ENCODE peak calls at places on chromosomes 5 and 9, in ten cellular contexts. One of them, this sample, is unnamed.

GRCh38 chr9:87445646-87446045 is 52.0 kb upstream of the DAPK1 start:
- DNase-seq in GM06990: peak
- DNase-seq in GM20000: peak
- DNase-seq in fibroblast of lung: peak
- DNase-seq in neural crest cell: peak
- DNase-seq in fibroblast of pulmonary artery: peak
- DNase-seq in AG09309: no peak
- DNase-seq in adrenal gland: no peak
- DNase-seq in AG10803: peak
- DNase-seq in brain microvascular endothelial cell: peak
- DNase-seq in this sample: no peak

GRCh38 chr5:71471193-71471592 is 15.7 kb downstream of the BDP1 start:
- DNase-seq in GM20000: no peak
- DNase-seq in fibroblast of pulmonary artery: peak
- DNase-seq in GM06990: no peak
- DNase-seq in fibroblast of lung: peak
- DNase-seq in adrenal gland: peak
- DNase-seq in neural crest cell: no peak
- DNase-seq in AG10803: peak
- DNase-seq in AG09309: no peak
- DNase-seq in brain microvascular endothelial cell: peak
- DNase-seq in this sample: no peak

GRCh38 chr9:16335788-16336580 is 534.5 kb downstream of the BNC2 start:
- DNase-seq in AG10803: peak
- DNase-seq in brain microvascular endothelial cell: peak
- DNase-seq in fibroblast of lung: peak
- DNase-seq in GM06990: no peak
- DNase-seq in adrenal gland: peak
- DNase-seq in fibroblast of pulmonary artery: peak
- DNase-seq in neural crest cell: no peak
- DNase-seq in AG09309: peak
- DNase-seq in GM20000: no peak
- DNase-seq in this sample: no peak

GRCh38 chr9:35716236-35716635 is 15.8 kb downstream of the TLN1 start:
- DNase-seq in neural crest cell: no peak
- DNase-seq in adrenal gland: no peak
- DNase-seq in AG10803: peak
- DNase-seq in fibroblast of pulmonary artery: no peak
- DNase-seq in GM06990: no peak
- DNase-seq in brain microvascular endothelial cell: no peak
- DNase-seq in fibroblast of lung: no peak
- DNase-seq in AG09309: no peak
- DNase-seq in GM20000: no peak
- DNase-seq in this sample: no peak

GRCh38 chr9:7095054-7095453 is 337.3 kb downstream of the KDM4C start:
- DNase-seq in adrenal gland: no peak
- DNase-seq in neural crest cell: no peak
- DNase-seq in GM06990: peak
- DNase-seq in AG09309: no peak
- DNase-seq in GM20000: peak
- DNase-seq in AG10803: no peak
- DNase-seq in fibroblast of lung: no peak
- DNase-seq in fibroblast of pulmonary artery: no peak
- DNase-seq in brain microvascular endothelial cell: no peak
- DNase-seq in this sample: no peak

GRCh38 chr5:91151947-91152346 is 231.2 kb downstream of the ARRDC3 start:
- DNase-seq in fibroblast of lung: peak
- DNase-seq in GM20000: no peak
- DNase-seq in AG10803: peak
- DNase-seq in adrenal gland: peak
- DNase-seq in GM06990: no peak
- DNase-seq in AG09309: peak
- DNase-seq in fibroblast of pulmonary artery: peak
- DNase-seq in brain microvascular endothelial cell: peak
- DNase-seq in neural crest cell: no peak
- DNase-seq in this sample: no peak

GRCh38 chr9:127578952-127579853 is 32.9 kb upstream of the STXBP1 start:
- DNase-seq in neural crest cell: no peak
- DNase-seq in AG10803: peak
- DNase-seq in GM20000: peak
- DNase-seq in brain microvascular endothelial cell: peak
- DNase-seq in fibroblast of lung: peak
- DNase-seq in AG09309: peak
- DNase-seq in fibroblast of pulmonary artery: peak
- DNase-seq in adrenal gland: peak
- DNase-seq in GM06990: peak
- DNase-seq in this sample: no peak

GRCh38 chr9:1018121-1018520 is 32.0 kb upstream of the DMRT2 start:
- DNase-seq in adrenal gland: no peak
- DNase-seq in GM06990: no peak
- DNase-seq in fibroblast of pulmonary artery: peak
- DNase-seq in brain microvascular endothelial cell: no peak
- DNase-seq in GM20000: no peak
- DNase-seq in fibroblast of lung: no peak
- DNase-seq in AG10803: peak
- DNase-seq in neural crest cell: no peak
- DNase-seq in AG09309: no peak
- DNase-seq in this sample: no peak

GRCh38 chr5:72005676-72006075 is 101.6 kb upstream of the MAP1B start:
- DNase-seq in GM06990: no peak
- DNase-seq in brain microvascular endothelial cell: no peak
- DNase-seq in AG09309: no peak
- DNase-seq in neural crest cell: no peak
- DNase-seq in fibroblast of pulmonary artery: no peak
- DNase-seq in fibroblast of lung: no peak
- DNase-seq in AG10803: no peak
- DNase-seq in GM20000: no peak
- DNase-seq in adrenal gland: no peak
- DNase-seq in this sample: no peak

GRCh38 chr5:41214199-41214598 is 867 bp upstream of the C6 start:
- DNase-seq in fibroblast of pulmonary artery: no peak
- DNase-seq in AG09309: no peak
- DNase-seq in neural crest cell: no peak
- DNase-seq in adrenal gland: no peak
- DNase-seq in GM20000: no peak
- DNase-seq in GM06990: no peak
- DNase-seq in AG10803: no peak
- DNase-seq in brain microvascular endothelial cell: no peak
- DNase-seq in fibroblast of lung: peak
- DNase-seq in this sample: no peak

GRCh38 chr9:72364679-72365524 is at the start of gene ZFAND5:
- DNase-seq in AG10803: peak
- DNase-seq in neural crest cell: peak
- DNase-seq in brain microvascular endothelial cell: peak
- DNase-seq in fibroblast of pulmonary artery: peak
- DNase-seq in AG09309: peak
- DNase-seq in adrenal gland: peak
- DNase-seq in GM06990: peak
- DNase-seq in GM20000: peak
- DNase-seq in fibroblast of lung: peak
- DNase-seq in this sample: peak

GRCh38 chr9:81855538-81855937 is 72.7 kb upstream of the SPATA31D4 start:
- DNase-seq in adrenal gland: no peak
- DNase-seq in GM20000: no peak
- DNase-seq in AG10803: peak
- DNase-seq in neural crest cell: no peak
- DNase-seq in fibroblast of pulmonary artery: peak
- DNase-seq in GM06990: no peak
- DNase-seq in brain microvascular endothelial cell: peak
- DNase-seq in fibroblast of lung: peak
- DNase-seq in AG09309: no peak
- DNase-seq in this sample: no peak

GRCh38 chr9:116027951-116028350 is 125.6 kb upstream of the PAPPA start:
- DNase-seq in AG10803: no peak
- DNase-seq in neural crest cell: no peak
- DNase-seq in GM20000: no peak
- DNase-seq in adrenal gland: no peak
- DNase-seq in fibroblast of lung: peak
- DNase-seq in GM06990: no peak
- DNase-seq in fibroblast of pulmonary artery: peak
- DNase-seq in brain microvascular endothelial cell: peak
- DNase-seq in AG09309: no peak
- DNase-seq in this sample: no peak

GRCh38 chr9:129697956-129698757 is 32.7 kb downstream of the PRRX2 start:
- DNase-seq in brain microvascular endothelial cell: no peak
- DNase-seq in fibroblast of lung: no peak
- DNase-seq in AG09309: no peak
- DNase-seq in neural crest cell: no peak
- DNase-seq in adrenal gland: no peak
- DNase-seq in AG10803: peak
- DNase-seq in GM20000: no peak
- DNase-seq in fibroblast of pulmonary artery: no peak
- DNase-seq in GM06990: no peak
- DNase-seq in this sample: no peak

GRCh38 chr5:142248853-142249462 is 75.9 kb downstream of the SPRY4 start:
- DNase-seq in brain microvascular endothelial cell: no peak
- DNase-seq in fibroblast of lung: peak
- DNase-seq in adrenal gland: no peak
- DNase-seq in GM06990: no peak
- DNase-seq in AG10803: peak
- DNase-seq in GM20000: no peak
- DNase-seq in neural crest cell: no peak
- DNase-seq in AG09309: peak
- DNase-seq in fibroblast of pulmonary artery: no peak
- DNase-seq in this sample: no peak

GRCh38 chr9:111212874-111213273 is 117.2 kb downstream of the OR2K2 start:
- DNase-seq in AG10803: no peak
- DNase-seq in neural crest cell: no peak
- DNase-seq in AG09309: no peak
- DNase-seq in GM06990: no peak
- DNase-seq in GM20000: no peak
- DNase-seq in brain microvascular endothelial cell: no peak
- DNase-seq in fibroblast of pulmonary artery: no peak
- DNase-seq in fibroblast of lung: no peak
- DNase-seq in adrenal gland: no peak
- DNase-seq in this sample: no peak
- TF ChIP-seq CTCF in AG10803: no peak
- TF ChIP-seq CTCF in neural crest cell: no peak
- TF ChIP-seq CTCF in AG09309: no peak
- TF ChIP-seq CTCF in GM06990: no peak
- TF ChIP-seq CTCF in GM20000: no peak
- TF ChIP-seq CTCF in brain microvascular endothelial cell: no peak
- TF ChIP-seq CTCF in fibroblast of pulmonary artery: no peak
- TF ChIP-seq CTCF in fibroblast of lung: no peak
- TF ChIP-seq CTCF in adrenal gland: no peak
- TF ChIP-seq CTCF in this sample: no peak

DNA sequence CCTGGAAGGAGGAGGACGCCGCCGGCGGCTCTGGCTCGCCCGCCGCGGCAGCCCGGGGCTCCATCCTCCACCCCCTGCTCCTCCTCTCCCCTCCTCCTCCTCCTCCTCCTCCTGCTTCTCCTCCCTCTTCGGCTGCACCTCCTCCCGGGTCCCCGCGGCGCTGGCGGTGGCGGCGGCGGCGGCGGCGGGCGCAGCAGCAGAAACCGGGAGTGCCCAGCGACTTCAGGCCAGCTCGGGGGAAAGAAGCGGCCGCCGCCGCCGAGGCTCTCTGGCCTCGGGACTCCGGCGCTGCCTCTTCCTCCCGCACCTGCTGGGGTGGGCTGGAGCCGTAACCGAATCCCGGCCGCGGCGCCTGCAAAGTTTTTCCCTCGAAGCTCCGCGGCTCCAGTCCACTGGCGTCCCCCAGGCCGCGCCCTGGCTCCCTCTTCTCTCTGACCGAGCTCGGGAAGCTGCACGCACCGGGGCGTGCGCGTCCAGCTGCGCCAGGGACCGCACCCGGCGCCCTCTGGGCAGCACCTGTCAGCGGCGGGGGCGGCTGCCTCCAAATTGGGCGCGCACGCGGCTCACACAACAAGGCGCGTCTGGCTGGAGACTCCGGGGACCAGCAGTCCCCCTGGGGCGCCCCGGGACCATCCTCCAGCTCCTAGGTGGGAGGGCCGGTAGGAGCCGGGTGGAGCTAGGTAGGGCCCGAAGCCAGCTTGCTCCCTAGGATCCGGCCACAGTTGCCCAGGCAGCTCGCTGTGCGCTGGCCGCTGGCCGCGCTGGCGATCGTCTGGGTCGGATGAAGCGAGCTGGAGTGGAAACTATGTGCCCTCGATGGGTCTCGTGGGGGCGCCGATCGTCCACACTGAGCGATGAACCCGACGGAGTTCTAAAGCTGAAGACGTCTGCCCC is at the start of gene MCTP1:
- DNase-seq in GM20000: peak
- DNase-seq in AG10803: no peak
- DNase-seq in neural crest cell: peak
- DNase-seq in GM06990: peak
- DNase-seq in brain microvascular endothelial cell: no peak
- DNase-seq in AG09309: no peak
- DNase-seq in adrenal gland: peak
- DNase-seq in fibroblast of pulmonary artery: no peak
- DNase-seq in fibroblast of lung: no peak
- DNase-seq in this sample: no peak
- TF ChIP-seq CTCF in GM20000: no peak
- TF ChIP-seq CTCF in AG10803: no peak
- TF ChIP-seq CTCF in neural crest cell: no peak
- TF ChIP-seq CTCF in GM06990: peak
- TF ChIP-seq CTCF in brain microvascular endothelial cell: no peak
- TF ChIP-seq CTCF in AG09309: no peak
- TF ChIP-seq CTCF in adrenal gland: no peak
- TF ChIP-seq CTCF in fibroblast of pulmonary artery: no peak
- TF ChIP-seq CTCF in fibroblast of lung: no peak
- TF ChIP-seq CTCF in this sample: no peak

DNA sequence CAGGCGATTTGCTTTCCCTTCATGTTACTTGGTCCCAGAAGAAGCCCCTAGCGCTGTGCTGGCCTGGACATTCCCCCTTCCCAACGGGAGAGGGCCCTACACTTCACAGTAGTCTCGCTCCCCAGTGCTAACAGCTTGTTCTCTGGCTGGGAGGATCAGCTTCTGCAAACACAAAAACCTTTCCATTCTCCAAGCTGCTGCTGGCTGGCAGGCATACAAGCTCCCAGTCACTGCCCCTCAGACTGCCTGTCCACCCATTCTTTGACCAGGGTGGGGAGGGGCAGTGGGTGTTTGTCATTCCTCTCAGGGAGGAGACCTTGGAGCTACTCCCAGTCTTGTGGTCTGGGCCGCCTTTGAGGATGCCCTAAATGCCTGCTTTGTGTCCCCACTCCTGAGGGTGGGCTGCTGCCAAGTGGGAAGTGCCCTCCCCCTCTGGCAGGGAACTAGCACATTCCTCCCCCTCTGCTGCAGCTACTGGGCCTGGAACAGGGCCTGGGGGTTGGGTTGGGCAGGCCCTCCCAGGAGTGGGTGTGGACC is 20.8 kb downstream of the ENHO start:
- DNase-seq in GM20000: no peak
- DNase-seq in GM06990: no peak
- DNase-seq in AG09309: peak
- DNase-seq in fibroblast of lung: peak
- DNase-seq in fibroblast of pulmonary artery: peak
- DNase-seq in AG10803: peak
- DNase-seq in neural crest cell: no peak
- DNase-seq in brain microvascular endothelial cell: no peak
- DNase-seq in adrenal gland: no peak
- DNase-seq in this sample: no peak
- TF ChIP-seq CTCF in GM20000: no peak
- TF ChIP-seq CTCF in GM06990: no peak
- TF ChIP-seq CTCF in AG09309: peak
- TF ChIP-seq CTCF in fibroblast of lung: peak
- TF ChIP-seq CTCF in fibroblast of pulmonary artery: peak
- TF ChIP-seq CTCF in AG10803: peak
- TF ChIP-seq CTCF in neural crest cell: no peak
- TF ChIP-seq CTCF in brain microvascular endothelial cell: peak
- TF ChIP-seq CTCF in adrenal gland: no peak
- TF ChIP-seq CTCF in this sample: peak

GRCh38 chr9:9598723-9599122 is 1014.1 kb downstream of the PTPRD start:
- DNase-seq in neural crest cell: no peak
- DNase-seq in brain microvascular endothelial cell: no peak
- DNase-seq in adrenal gland: no peak
- DNase-seq in AG09309: no peak
- DNase-seq in fibroblast of pulmonary artery: no peak
- DNase-seq in fibroblast of lung: no peak
- DNase-seq in GM20000: no peak
- DNase-seq in GM06990: no peak
- DNase-seq in AG10803: no peak
- DNase-seq in this sample: no peak
- TF ChIP-seq CTCF in neural crest cell: peak
- TF ChIP-seq CTCF in brain microvascular endothelial cell: no peak
- TF ChIP-seq CTCF in adrenal gland: no peak
- TF ChIP-seq CTCF in AG09309: no peak
- TF ChIP-seq CTCF in fibroblast of pulmonary artery: no peak
- TF ChIP-seq CTCF in fibroblast of lung: no peak
- TF ChIP-seq CTCF in GM20000: no peak
- TF ChIP-seq CTCF in GM06990: peak
- TF ChIP-seq CTCF in AG10803: no peak
- TF ChIP-seq CTCF in this sample: peak

This sample was measured in type B pancreatic cell.